ENCODE peak calls at places on chromosomes 2 and 18, in five cellular contexts. H is HepG2, F is H1, A is K562, B is IMR-90. Z is an unnamed sample.

GRCh38 chr2:236781933-236782788 is 212.5 kb downstream of the ACKR3 start:
- DNase-seq in H (no peak), F (no peak), A (no peak), B (no peak), Z (no peak)

GRCh38 chr2:70509565-70509964 is 44.1 kb downstream of the TGFA start:
- DNase-seq in H (no peak), F (no peak), A (no peak), B (no peak), Z (no peak)

GRCh38 chr2:235390108-235390815 is 103.6 kb upstream of the AGAP1 start:
- DNase-seq in H (no peak), F (no peak), A (peak), B (peak), Z (no peak)

GRCh38 chr18:13264986-13265900 is 46.7 kb downstream of the LDLRAD4 start:
- DNase-seq in H (no peak), F (no peak), A (no peak), B (no peak), Z (no peak)

GRCh38 chr2:64362562-64363026 is 91.4 kb upstream of the LGALSL start:
- DNase-seq in H (no peak), F (no peak), A (no peak), B (no peak), Z (no peak)

GRCh38 chr2:98936917-98937351 is 909 bp upstream of the CRACDL start:
- DNase-seq in H (no peak), F (peak), A (no peak), B (no peak), Z (no peak)

GRCh38 chr2:190578158-190579057 is 43.9 kb upstream of the NEMP2 start:
- DNase-seq in H (peak), F (no peak), A (peak), B (no peak), Z (peak)

GRCh38 chr2:234512884-234513669 is 16.2 kb upstream of the ARL4C start:
- DNase-seq in H (no peak), F (no peak), A (peak), B (peak), Z (no peak)

GRCh38 chr18:495017-495416 is 5.5 kb downstream of the COLEC12 start:
- DNase-seq in H (no peak), F (no peak), A (no peak), B (peak), Z (no peak)

GRCh38 chr2:41142463-41142862 is 690.6 kb upstream of the SLC8A1 start:
- DNase-seq in H (peak), F (no peak), A (no peak), B (no peak), Z (no peak)

GRCh38 chr18:9719421-9719981 is 11.4 kb downstream of the RAB31 start:
- DNase-seq in H (no peak), F (no peak), A (no peak), B (peak), Z (peak)

GRCh38 chr2:235432741-235433520 is 60.9 kb upstream of the AGAP1 start:
- DNase-seq in H (no peak), F (no peak), A (no peak), B (no peak), Z (no peak)

GRCh38 chr2:59561281-59561680 is 992.2 kb downstream of the BCL11A start:
- DNase-seq in H (no peak), F (no peak), A (no peak), B (no peak), Z (no peak)

GRCh38 chr2:212170382-212170781 is 368.2 kb downstream of the ERBB4 start:
- DNase-seq in H (no peak), F (no peak), A (no peak), B (no peak), Z (no peak)

GRCh38 chr2:38439226-38439612 is 62.1 kb upstream of the ATL2 start:
- DNase-seq in H (no peak), F (no peak), A (no peak), B (no peak), Z (no peak)

GRCh38 chr2:32851777-32852439 is 94.8 kb upstream of the LTBP1 start:
- DNase-seq in H (no peak), F (no peak), A (no peak), B (peak), Z (no peak)

GRCh38 chr2:61707984-61708852 is 145.6 kb downstream of the FAM161A start:
- DNase-seq in H (peak), F (peak), A (peak), B (peak), Z (peak)

GRCh38 chr2:170255971-170256370 is 78.0 kb downstream of the MYO3B start:
- DNase-seq in H (no peak), F (no peak), A (no peak), B (peak), Z (no peak)

GRCh38 chr2:172333206-172333605 is 94.2 kb upstream of the ITGA6 start:
- DNase-seq in H (no peak), F (no peak), A (no peak), B (no peak), Z (no peak)

GRCh38 chr2:214139630-214140284 is 271.1 kb upstream of the VWC2L start:
- DNase-seq in H (no peak), F (no peak), A (no peak), B (no peak), Z (no peak)

GRCh38 chr2:64015898-64016297 is 3.3 kb downstream of the VPS54 start:
- DNase-seq in H (no peak), F (no peak), A (no peak), B (no peak), Z (no peak)

GRCh38 chr2:109497447-109497846 is 116.3 kb downstream of the SEPTIN10 start:
- DNase-seq in H (no peak), F (no peak), A (no peak), B (peak), Z (no peak)

GRCh38 chr2:220695397-220696279 is 876.5 kb downstream of the EPHA4 start:
- DNase-seq in H (no peak), F (no peak), A (no peak), B (no peak), Z (no peak)

GRCh38 chr2:234828382-234829073 is 123.3 kb upstream of the SH3BP4 start:
- DNase-seq in H (peak), F (no peak), A (no peak), B (no peak), Z (no peak)

GRCh38 chr2:127575185-127575765 is 39.8 kb downstream of the MYO7B start:
- DNase-seq in H (no peak), F (no peak), A (no peak), B (no peak), Z (no peak)

GRCh38 chr2:170361359-170361936 is 183.5 kb downstream of the MYO3B start:
- DNase-seq in H (peak), F (peak), A (peak), B (peak), Z (peak)

GRCh38 chr2:235497096-235497495 is 3.3 kb downstream of the AGAP1 start:
- DNase-seq in H (no peak), F (no peak), A (no peak), B (no peak), Z (no peak)

GRCh38 chr2:40384714-40385113 is 67.2 kb downstream of the SLC8A1 start:
- DNase-seq in H (no peak), F (no peak), A (no peak), B (peak), Z (no peak)

GRCh38 chr2:239114616-239115265 is 266.9 kb downstream of the TWIST2 start:
- DNase-seq in H (no peak), F (no peak), A (no peak), B (no peak), Z (no peak)

GRCh38 chr2:113175736-113176695 is 2.2 kb downstream of the PSD4 start:
- DNase-seq in H (no peak), F (no peak), A (no peak), B (no peak), Z (no peak)

GRCh38 chr2:219630770-219631405 is 3.5 kb downstream of the SLC4A3 start:
- DNase-seq in H (no peak), F (no peak), A (no peak), B (no peak), Z (no peak)

GRCh38 chr18:25121442-25121841 is 230.5 kb downstream of the ZNF521 start:
- DNase-seq in H (no peak), F (no peak), A (no peak), B (no peak), Z (no peak)
- TF ChIP-seq MAFK in H (no peak), F (no peak), A (no peak), B (no peak), Z (no peak)

DNA sequence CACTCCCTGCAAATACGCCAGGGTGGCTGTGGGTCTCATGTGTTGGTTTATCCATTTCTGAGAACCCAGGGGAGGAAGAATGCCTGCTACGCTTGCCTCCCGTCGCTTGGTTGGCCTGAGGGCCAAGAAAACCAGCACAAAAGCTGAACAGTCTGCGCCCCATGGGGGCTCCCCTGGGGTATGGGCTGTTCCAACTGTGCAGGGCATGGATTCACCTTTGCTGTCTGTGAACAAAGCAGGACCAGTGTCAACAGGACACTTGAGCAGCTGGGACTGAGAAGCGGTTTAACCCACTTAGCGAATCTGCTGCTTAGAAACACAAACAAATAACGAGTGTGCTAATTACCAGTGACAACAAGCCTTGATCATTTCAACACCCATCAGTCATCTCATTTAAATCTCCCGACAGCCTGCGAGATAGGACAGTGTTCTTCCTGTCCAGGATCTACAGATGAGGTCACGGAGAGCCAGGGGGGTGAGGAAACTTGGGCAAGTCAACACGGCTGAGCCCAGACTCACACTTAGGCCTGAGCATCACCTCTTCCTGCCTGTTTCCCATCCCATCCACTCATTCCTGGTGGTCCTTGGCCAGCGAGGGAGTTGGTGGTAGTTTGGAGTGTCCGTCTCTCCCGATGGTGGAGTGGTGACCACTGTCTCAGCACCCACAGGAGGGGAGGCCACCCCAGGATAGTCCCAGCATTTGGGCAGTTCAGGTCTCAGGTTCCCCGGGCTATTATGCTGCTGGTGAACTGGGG is 111.6 kb upstream of the HAAO start:
- DNase-seq in H (no peak), F (no peak), A (no peak), B (no peak), Z (no peak)
- TF ChIP-seq MAFK in H (no peak), F (no peak), A (no peak), B (no peak), Z (no peak)

DNA sequence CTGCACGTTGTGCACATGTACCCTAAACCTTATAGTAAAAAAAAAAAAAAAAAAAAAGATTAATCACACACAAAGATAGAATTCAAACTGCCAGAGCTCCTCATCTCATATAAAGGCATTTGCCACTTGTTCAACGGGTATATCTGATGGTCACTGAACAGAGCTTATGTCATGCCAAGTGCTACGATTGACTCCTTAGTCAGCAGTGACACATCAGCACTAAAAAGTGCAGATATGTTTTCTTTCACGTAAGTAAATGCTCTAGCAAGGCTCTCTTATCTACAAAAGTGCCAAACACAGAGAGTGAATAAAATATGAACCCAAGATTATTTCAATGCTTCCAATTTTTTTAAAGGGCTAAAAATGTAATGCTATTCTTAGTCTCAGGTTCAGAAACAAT is 1.1 kb downstream of the LMAN1 start:
- DNase-seq in H (peak), F (no peak), A (peak), B (peak), Z (no peak)
- TF ChIP-seq MAFK in H (peak), F (no peak), A (peak), B (peak), Z (no peak)

GRCh38 chr2:119231975-119232665 is 8.5 kb downstream of the STEAP3 start:
- DNase-seq in H (no peak), F (no peak), A (no peak), B (peak), Z (no peak)

GRCh38 chr2:119230219-119230618 is 6.6 kb downstream of the STEAP3 start:
- DNase-seq in H (no peak), F (no peak), A (no peak), B (no peak), Z (no peak)

GRCh38 chr2:119229716-119230115 is 6.1 kb downstream of the STEAP3 start:
- DNase-seq in H (no peak), F (no peak), A (no peak), B (no peak), Z (no peak)

GRCh38 chr2:119228964-119229363 is 5.3 kb downstream of the STEAP3 start:
- DNase-seq in H (no peak), F (no peak), A (no peak), B (no peak), Z (no peak)

DNA sequence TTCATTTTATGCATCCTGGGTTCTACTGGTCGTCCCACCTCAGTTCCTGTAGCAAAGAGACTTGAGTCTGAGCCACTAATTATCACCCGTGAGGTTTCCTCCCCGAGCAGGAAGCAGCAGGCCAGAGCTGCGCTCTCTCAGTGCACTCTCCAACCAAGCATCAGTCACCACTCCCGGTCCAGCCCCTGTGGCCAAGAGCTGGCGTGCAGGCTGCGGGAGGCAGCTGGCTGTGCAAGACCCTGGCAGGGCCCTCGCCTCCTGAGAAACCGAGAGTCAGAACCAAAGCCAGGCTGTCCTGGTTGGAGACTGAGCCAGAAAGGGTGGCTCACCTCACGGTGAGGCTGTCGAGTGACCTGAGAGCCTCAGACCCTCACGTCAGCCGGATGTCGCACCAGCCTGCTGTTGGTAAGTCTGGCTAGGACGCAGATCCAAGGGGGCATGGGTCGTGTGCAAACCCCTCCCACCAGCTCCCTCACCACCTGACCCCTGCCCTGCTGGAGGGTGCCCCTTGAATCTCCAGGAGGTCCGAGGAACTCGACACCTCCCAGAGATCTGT is 7.1 kb downstream of the STEAP3 start:
- DNase-seq in H (no peak), F (no peak), A (no peak), B (peak), Z (no peak)
- TF ChIP-seq MAFK in H (no peak), F (no peak), A (no peak), B (no peak), Z (no peak)

DNA sequence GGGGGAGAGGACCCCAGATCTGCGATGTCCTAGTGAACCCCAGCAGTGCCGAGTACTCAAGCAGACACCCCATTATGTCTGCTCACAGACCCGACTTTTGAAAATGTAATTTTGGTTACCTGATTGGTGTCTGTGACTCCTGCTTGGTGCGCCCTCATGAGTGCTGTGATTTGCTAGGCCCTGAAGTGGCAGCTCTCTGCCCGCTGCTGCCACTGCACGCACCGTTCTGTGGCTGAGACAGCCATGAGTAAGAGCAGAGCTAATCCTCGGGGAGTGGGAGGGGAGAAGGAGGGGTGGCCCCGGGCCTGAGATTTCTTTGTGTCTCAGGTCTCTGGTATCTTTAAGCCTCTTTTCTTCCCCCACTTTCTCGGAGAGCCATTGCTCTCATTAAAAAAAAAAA is 18.2 kb downstream of the FHOD3 start:
- DNase-seq in H (no peak), F (peak), A (no peak), B (peak), Z (no peak)
- TF ChIP-seq MAFK in H (no peak), F (no peak), A (no peak), B (no peak), Z (no peak)

GRCh38 chr2:2689313-2689712 is 358.2 kb upstream of the MYT1L start:
- DNase-seq in H (no peak), F (no peak), A (no peak), B (no peak), Z (no peak)
- TF ChIP-seq MAFK in H (no peak), F (no peak), A (no peak), B (no peak), Z (no peak)

GRCh38 chr2:241941691-241942301 is 72.3 kb downstream of the RTP5 start:
- DNase-seq in H (no peak), F (no peak), A (no peak), B (no peak), Z (no peak)
- TF ChIP-seq MAFK in H (no peak), F (no peak), A (no peak), B (no peak), Z (no peak)

GRCh38 chr18:79926715-79927596 is 24.5 kb downstream of the SLC66A2 start:
- DNase-seq in H (no peak), F (peak), A (no peak), B (no peak), Z (no peak)

GRCh38 chr18:79923896-79924585 is 27.4 kb downstream of the SLC66A2 start:
- DNase-seq in H (no peak), F (peak), A (no peak), B (no peak), Z (no peak)

GRCh38 chr18:79926306-79926705 is 25.1 kb downstream of the SLC66A2 start:
- DNase-seq in H (no peak), F (peak), A (no peak), B (no peak), Z (no peak)

GRCh38 chr18:79925656-79925979 is 25.8 kb downstream of the SLC66A2 start:
- DNase-seq in H (no peak), F (no peak), A (no peak), B (no peak), Z (no peak)

GRCh38 chr18:79924814-79925655 is 26.4 kb downstream of the SLC66A2 start:
- DNase-seq in H (no peak), F (peak), A (no peak), B (no peak), Z (no peak)
- TF ChIP-seq MAFK in H (no peak), F (no peak), A (no peak), B (no peak), Z (no peak)

Z was measured in A549.